ENCODE peak calls at places on chromosomes 2 and 18, in six cellular contexts. C is PC-9, D is upper lobe of right lung, Z is gastrocnemius medialis, B is pancreas, U is cardiac muscle cell. P is an unnamed sample.

GRCh38 chr2:53095227-53095626 is 672.4 kb upstream of the CHAC2 start:
- DNase-seq in C (no peak), D (no peak), Z (no peak), B (no peak), U (no peak), P (no peak)

GRCh38 chr18:72672364-72673151 is 128.4 kb upstream of the CBLN2 start:
- DNase-seq in C (no peak), D (no peak), Z (no peak), B (no peak), U (peak), P (no peak)

GRCh38 chr2:102159295-102159694 is 16.7 kb downstream of the IL1R1 start:
- DNase-seq in C (no peak), D (no peak), Z (no peak), B (no peak), U (peak), P (no peak)

GRCh38 chr2:183069174-183069573 is 9.4 kb upstream of the DUSP19 start:
- DNase-seq in C (no peak), D (no peak), Z (no peak), B (no peak), U (no peak), P (no peak)

GRCh38 chr2:233832869-233833812 is 21.2 kb downstream of the HJURP start:
- DNase-seq in C (peak), D (peak), Z (no peak), B (peak), U (peak), P (no peak)

GRCh38 chr18:42614619-42615293 is 500.7 kb downstream of the RIT2 start:
- DNase-seq in C (no peak), D (no peak), Z (peak), B (no peak), U (peak), P (no peak)

GRCh38 chr2:9391961-9392695 is 31.2 kb downstream of the ITGB1BP1 start:
- DNase-seq in C (no peak), D (no peak), Z (no peak), B (no peak), U (no peak), P (no peak)

GRCh38 chr2:9310390-9310789 is 103.8 kb downstream of the ASAP2 start:
- DNase-seq in C (peak), D (no peak), Z (peak), B (no peak), U (peak), P (peak)

GRCh38 chr2:27442282-27442980 is at the start of gene KRTCAP3:
- DNase-seq in C (peak), D (peak), Z (no peak), B (peak), U (no peak), P (peak)

GRCh38 chr2:72826156-72826477 is 284 bp upstream of the EXOC6B start:
- DNase-seq in C (no peak), D (no peak), Z (no peak), B (no peak), U (no peak), P (no peak)

GRCh38 chr2:240747256-240747655 is 55.6 kb downstream of the AQP12A start:
- DNase-seq in C (no peak), D (no peak), Z (no peak), B (no peak), U (no peak), P (no peak)

GRCh38 chr18:67639872-67640271 is 123.4 kb upstream of the DSEL start:
- DNase-seq in C (no peak), D (no peak), Z (no peak), B (no peak), U (no peak), P (no peak)

GRCh38 chr2:239736358-239737143 is 288.6 kb downstream of the NDUFA10 start:
- DNase-seq in C (no peak), D (no peak), Z (no peak), B (no peak), U (no peak), P (peak)

GRCh38 chr2:9258501-9258900 is 51.9 kb downstream of the ASAP2 start:
- DNase-seq in C (no peak), D (no peak), Z (no peak), B (no peak), U (peak), P (no peak)

GRCh38 chr2:128374001-128374710 is 55.5 kb upstream of the HS6ST1 start:
- DNase-seq in C (peak), D (peak), Z (no peak), B (no peak), U (peak), P (no peak)

GRCh38 chr18:51617572-51618260 is 420.2 kb upstream of the MEX3C start:
- DNase-seq in C (no peak), D (no peak), Z (no peak), B (no peak), U (no peak), P (no peak)

GRCh38 chr2:68031546-68032160 is 31.2 kb downstream of the C1D start:
- DNase-seq in C (no peak), D (no peak), Z (no peak), B (no peak), U (peak), P (no peak)

GRCh38 chr2:3776311-3776710 is 72.9 kb downstream of the DCDC2C start:
- DNase-seq in C (no peak), D (no peak), Z (no peak), B (no peak), U (no peak), P (no peak)

GRCh38 chr2:152693033-152693432 is 24.2 kb downstream of the PRPF40A start:
- DNase-seq in C (no peak), D (no peak), Z (no peak), B (no peak), U (no peak), P (no peak)

GRCh38 chr18:78972930-78973331 is 6.7 kb upstream of the SALL3 start:
- DNase-seq in C (no peak), D (no peak), Z (no peak), B (no peak), U (no peak), P (no peak)

GRCh38 chr18:59865241-59865986 is 34.4 kb upstream of the PMAIP1 start:
- DNase-seq in C (no peak), D (no peak), Z (no peak), B (no peak), U (no peak), P (no peak)

GRCh38 chr2:126766897-126767296 is 110.9 kb downstream of the GYPC start:
- DNase-seq in C (no peak), D (no peak), Z (no peak), B (no peak), U (no peak), P (no peak)

GRCh38 chr2:176079851-176080539 is 3.8 kb downstream of the EVX2 start:
- DNase-seq in C (no peak), D (peak), Z (no peak), B (peak), U (peak), P (peak)

GRCh38 chr2:236525416-236525997 is 44.1 kb upstream of the ACKR3 start:
- DNase-seq in C (no peak), D (no peak), Z (no peak), B (no peak), U (no peak), P (no peak)

GRCh38 chr2:12175323-12175722 is 428.9 kb downstream of the LPIN1 start:
- DNase-seq in C (no peak), D (no peak), Z (no peak), B (no peak), U (no peak), P (no peak)

GRCh38 chr2:73700111-73700510 is 37.0 kb downstream of the TPRKB start:
- DNase-seq in C (no peak), D (no peak), Z (no peak), B (no peak), U (peak), P (no peak)

GRCh38 chr18:45802814-45803492 is 22.5 kb upstream of the SIGLEC15 start:
- DNase-seq in C (peak), D (no peak), Z (no peak), B (no peak), U (peak), P (no peak)

GRCh38 chr2:230873670-230874401 is 9.1 kb downstream of the ITM2C start:
- DNase-seq in C (no peak), D (peak), Z (no peak), B (peak), U (no peak), P (no peak)

GRCh38 chr2:30325542-30326328 is 94.4 kb downstream of the LBH start:
- DNase-seq in C (no peak), D (no peak), Z (no peak), B (no peak), U (no peak), P (no peak)

GRCh38 chr2:57371186-57371585 is 675.4 kb upstream of the VRK2 start:
- DNase-seq in C (no peak), D (no peak), Z (no peak), B (no peak), U (no peak), P (no peak)

GRCh38 chr2:71702971-71703898 is 249.9 kb downstream of the DYSF start:
- DNase-seq in C (no peak), D (peak), Z (no peak), B (no peak), U (no peak), P (no peak)

GRCh38 chr18:9495465-9495864 is 20.2 kb downstream of the RALBP1 start:
- DNase-seq in C (no peak), D (no peak), Z (no peak), B (no peak), U (no peak), P (no peak)

GRCh38 chr2:226048625-226049024 is 649.1 kb downstream of the NYAP2 start:
- DNase-seq in C (peak), D (no peak), Z (no peak), B (no peak), U (peak), P (no peak)

GRCh38 chr2:222239945-222240675 is 58.7 kb downstream of the PAX3 start:
- DNase-seq in C (no peak), D (no peak), Z (no peak), B (no peak), U (no peak), P (no peak)

GRCh38 chr2:182503886-182504285 is 77.0 kb upstream of the PDE1A start:
- DNase-seq in C (no peak), D (no peak), Z (no peak), B (no peak), U (peak), P (no peak)

GRCh38 chr2:225025917-225026571 is 16.2 kb downstream of the DOCK10 start:
- DNase-seq in C (peak), D (peak), Z (no peak), B (no peak), U (peak), P (no peak)

GRCh38 chr2:65436825-65437221 is 4.4 kb upstream of the SPRED2 start:
- DNase-seq in C (no peak), D (no peak), Z (no peak), B (no peak), U (no peak), P (no peak)

GRCh38 chr2:65436169-65436824 is 3.9 kb upstream of the SPRED2 start:
- DNase-seq in C (peak), D (peak), Z (peak), B (peak), U (peak), P (peak)

GRCh38 chr2:65437392-65438135 is 5.2 kb upstream of the SPRED2 start:
- DNase-seq in C (no peak), D (no peak), Z (no peak), B (no peak), U (no peak), P (no peak)

GRCh38 chr2:65434592-65435241 is 2.3 kb upstream of the SPRED2 start:
- DNase-seq in C (no peak), D (no peak), Z (no peak), B (no peak), U (no peak), P (no peak)

DNA sequence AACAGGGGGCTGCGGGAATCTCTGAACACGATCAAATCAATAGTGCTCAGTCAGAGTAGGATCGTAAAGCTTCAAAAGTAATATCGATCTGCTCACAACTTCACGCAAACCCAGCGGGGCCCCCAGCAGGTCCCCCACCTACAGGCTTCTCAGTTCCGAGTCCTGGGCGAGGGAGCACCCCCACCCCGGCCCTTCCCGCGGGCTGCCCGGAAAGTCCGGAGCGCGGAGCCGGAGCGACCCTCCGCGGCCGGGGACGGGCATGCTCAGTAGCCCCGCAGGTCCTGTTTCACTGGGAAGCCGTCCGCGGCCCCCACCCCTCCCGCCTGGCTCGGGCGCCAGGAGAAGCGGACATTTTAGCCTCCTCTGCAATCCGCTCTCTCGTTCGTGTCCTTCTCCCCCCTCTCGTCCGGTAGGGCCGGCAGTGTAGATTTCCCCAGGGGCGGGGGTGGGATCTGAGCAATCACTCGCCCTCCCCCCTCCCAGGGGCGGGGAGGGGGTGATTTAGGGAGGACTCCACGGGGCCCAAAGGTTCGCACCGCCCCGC is 3.3 kb upstream of the SPRED2 start:
- DNase-seq in C (peak), D (peak), Z (peak), B (peak), U (peak), P (peak)
- TF ChIP-seq CTCF in C (peak), D (peak), Z (peak), B (no peak), U (no peak), P (peak)

GRCh38 chr2:216774180-216774579 is 78.8 kb upstream of the IGFBP5 start:
- DNase-seq in C (no peak), D (no peak), Z (no peak), B (no peak), U (no peak), P (no peak)
- H3K4me3 ChIP-seq in C (no peak), D (no peak), Z (no peak), B (no peak), U (no peak), P (peak)

GRCh38 chr2:95379616-95379925 is 22.9 kb upstream of the FAHD2A start:
- DNase-seq in C (no peak), D (no peak), Z (no peak), B (no peak), U (no peak), P (no peak)
- TF ChIP-seq CTCF in C (peak), D (peak), Z (no peak), B (no peak), U (no peak), P (no peak)

GRCh38 chr2:88859461-88859860 is 168.0 kb downstream of the RPIA start:
- DNase-seq in C (no peak), D (no peak), Z (no peak), B (no peak), U (no peak), P (no peak)
- H3K4me3 ChIP-seq in C (no peak), D (no peak), Z (no peak), B (no peak), U (no peak), P (peak)

DNA sequence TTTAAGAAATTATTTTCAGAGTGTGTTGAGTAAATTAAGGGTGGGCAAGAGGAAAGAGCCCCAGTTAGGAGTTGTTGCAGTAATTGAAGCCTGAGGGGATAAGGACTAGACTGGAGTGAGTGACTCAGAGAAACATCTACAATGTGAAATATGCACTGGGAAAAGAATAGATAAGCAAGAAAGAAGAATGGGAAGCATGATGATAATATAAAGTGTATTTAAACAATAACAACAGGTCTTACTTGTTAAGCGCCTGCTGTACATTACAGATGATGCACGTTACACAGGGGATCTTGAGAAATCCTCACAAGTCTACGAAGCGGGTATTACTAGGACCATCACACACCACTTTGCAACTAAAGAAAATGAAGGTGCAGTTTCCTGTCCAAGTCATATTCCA is 73.6 kb upstream of the STK17B start:
- DNase-seq in C (no peak), D (no peak), Z (no peak), B (no peak), U (peak), P (no peak)
- TF ChIP-seq CTCF in C (no peak), D (no peak), Z (no peak), B (no peak), U (no peak), P (no peak)

GRCh38 chr2:143140864-143141637 is 11.8 kb downstream of the ARHGAP15 start:
- DNase-seq in C (no peak), D (no peak), Z (no peak), B (no peak), U (no peak), P (no peak)
- H3K4me3 ChIP-seq in C (no peak), D (no peak), Z (no peak), B (no peak), U (no peak), P (no peak)

GRCh38 chr18:54247488-54248175 is 21.7 kb upstream of the POLI start:
- DNase-seq in C (no peak), D (no peak), Z (no peak), B (no peak), U (no peak), P (no peak)
- TF ChIP-seq CTCF in C (no peak), D (no peak), Z (no peak), B (no peak), U (no peak), P (no peak)

DNA sequence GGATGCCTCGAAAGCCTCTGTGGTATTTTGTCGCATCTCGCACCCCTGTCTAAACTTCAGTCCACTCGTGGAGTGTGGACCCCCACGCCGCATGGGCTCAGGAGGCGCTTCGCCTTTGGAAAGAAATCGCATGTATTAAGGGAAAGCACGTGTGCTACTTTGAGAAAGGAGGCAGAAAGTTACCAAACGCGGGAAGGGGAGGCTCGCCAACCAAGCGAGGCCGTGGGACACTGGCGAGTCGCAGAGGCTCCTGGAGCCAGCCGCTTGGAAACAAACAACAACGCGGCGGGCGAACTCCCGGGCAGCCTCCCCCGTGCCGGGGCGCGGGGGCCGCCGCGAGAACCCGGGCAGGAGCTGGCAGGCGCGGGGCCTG is 455 bp upstream of the AGAP1 start:
- DNase-seq in C (no peak), D (no peak), Z (no peak), B (peak), U (peak), P (no peak)
- H3K4me3 ChIP-seq in C (peak), D (peak), Z (peak), B (peak), U (peak), P (peak)

DNA sequence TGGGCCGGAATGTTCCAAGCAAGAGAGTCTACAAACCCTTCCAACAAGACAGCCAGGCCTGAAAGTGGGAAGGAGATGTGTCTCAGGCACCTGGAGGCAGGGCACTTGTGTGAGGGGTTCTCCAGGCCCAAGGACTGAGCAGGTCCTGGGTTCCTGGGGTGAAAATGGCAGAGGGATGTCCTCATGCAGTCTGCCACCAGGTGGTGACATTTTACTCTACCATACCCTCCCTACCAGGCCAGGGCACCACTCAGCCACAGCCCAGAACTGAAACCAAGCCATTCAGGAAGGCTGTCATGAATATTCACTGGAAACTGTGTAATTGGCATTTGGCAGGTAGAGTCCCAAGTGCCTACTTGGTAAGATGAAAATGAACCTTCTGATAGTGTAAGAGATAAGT is 185.2 kb downstream of the MYO5B start:
- DNase-seq in C (peak), D (peak), Z (no peak), B (no peak), U (peak), P (no peak)
- TF ChIP-seq CTCF in C (peak), D (peak), Z (peak), B (peak), U (peak), P (peak)

DNA sequence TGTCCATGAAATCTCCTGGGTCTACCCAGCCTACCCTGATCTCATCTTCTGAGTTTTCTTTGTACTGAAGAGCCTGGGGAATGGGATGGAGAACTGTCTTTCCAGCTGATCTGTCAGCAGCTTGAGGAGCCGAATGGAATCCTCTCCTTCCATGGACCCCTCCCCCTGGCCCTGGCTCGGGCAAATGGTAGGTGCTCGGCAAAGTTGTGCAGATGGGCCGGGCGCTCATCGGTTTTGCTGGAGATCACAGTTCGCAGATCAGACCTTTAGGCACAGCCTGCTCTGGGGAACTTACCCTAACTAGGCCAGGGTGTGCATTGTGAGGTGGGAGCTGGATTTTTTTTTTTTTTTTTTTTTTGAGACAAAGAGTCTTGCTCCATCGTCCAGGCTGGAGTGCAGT is 40.4 kb downstream of the LCT start:
- DNase-seq in C (no peak), D (no peak), Z (no peak), B (no peak), U (no peak), P (no peak)
- H3K4me3 ChIP-seq in C (no peak), D (no peak), Z (no peak), B (no peak), U (no peak), P (no peak)